ENCODE peak calls at places on chromosomes 2 and 18, in seven cellular contexts. G is upper lobe of left lung, Q is HTR-8/SVneo, F is iris pigment epithelial cell, E is cardiac muscle cell, R is H7, L is immature natural killer cell. H is an unnamed sample.

GRCh38 chr2:241157841-241158545 is 7.7 kb downstream of the PPP1R7 start:
- DNase-seq in E (no peak), F (peak; percentile 64), Q (no peak), L (no peak), G (no peak), R (no peak), H (no peak)

GRCh38 chr2:120867290-120868231 is 131.9 kb downstream of the GLI2 start:
- DNase-seq in L (no peak), R (peak; percentile 87), E (peak; percentile 93), Q (peak; percentile 68), F (peak; percentile 85), G (peak; percentile 90), H (peak; percentile 92)

GRCh38 chr2:239329284-239329971 is 71.4 kb downstream of the HDAC4 start:
- DNase-seq in E (no peak), R (peak; percentile 39), Q (no peak), L (no peak), F (peak; percentile 15), G (no peak), H (no peak)

GRCh38 chr2:85741811-85742507 is 11.8 kb upstream of the ATOH8 start:
- DNase-seq in F (peak; percentile 96), G (peak; percentile 90), E (peak; percentile 92), L (no peak), Q (peak; percentile 53), R (peak; percentile 65), H (peak; percentile 80)

GRCh38 chr2:170255971-170256370 is 78.0 kb downstream of the MYO3B start:
- DNase-seq in Q (no peak), L (no peak), F (peak; percentile 47), E (peak; percentile 50), R (no peak), G (no peak), H (no peak)

GRCh38 chr2:160388464-160389263 is 104.9 kb downstream of the RBMS1 start:
- DNase-seq in F (no peak), E (no peak), L (peak; percentile 44), G (no peak), R (no peak), Q (no peak), H (peak; percentile 72)

GRCh38 chr2:72133721-72134407 is 13.8 kb downstream of the CYP26B1 start:
- DNase-seq in Q (no peak), F (no peak), E (no peak), L (no peak), G (no peak), R (peak; percentile 58), H (no peak)

GRCh38 chr2:53960476-53960875 is 10.3 kb downstream of the PSME4 start:
- DNase-seq in F (no peak), G (no peak), E (no peak), R (no peak), L (no peak), Q (no peak), H (no peak)

GRCh38 chr2:188819011-188819410 is 155.2 kb upstream of the COL3A1 start:
- DNase-seq in R (no peak), E (no peak), F (peak; percentile 22), G (no peak), L (no peak), Q (no peak), H (no peak)

GRCh38 chr2:67476808-67477790 is 80.0 kb downstream of the ETAA1 start:
- DNase-seq in L (no peak), R (peak; percentile 23), F (peak; percentile 63), Q (peak; percentile 21), G (no peak), E (peak; percentile 75), H (peak; percentile 78)

GRCh38 chr2:1569879-1570450 is 156.7 kb downstream of the TPO start:
- DNase-seq in G (no peak), E (no peak), Q (no peak), L (no peak), F (no peak), R (no peak), H (no peak)

GRCh38 chr2:231701456-231702373 is 6.6 kb upstream of the PTMA start:
- DNase-seq in L (no peak), G (no peak), E (peak; percentile 92), Q (peak; percentile 82), F (peak; percentile 71), R (peak; percentile 57), H (peak; percentile 64)

GRCh38 chr2:70651014-70651413 is 97.4 kb upstream of the TGFA start:
- DNase-seq in F (no peak), Q (no peak), L (no peak), E (no peak), R (no peak), G (no peak), H (no peak)

GRCh38 chr18:41486581-41486980 is 468.5 kb upstream of the PIK3C3 start:
- DNase-seq in G (no peak), L (no peak), R (no peak), F (no peak), E (no peak), Q (no peak), H (no peak)

GRCh38 chr2:155250800-155251199 is 552.3 kb downstream of the KCNJ3 start:
- DNase-seq in F (no peak), E (no peak), Q (peak; percentile 8), L (no peak), R (peak; percentile 13), G (no peak), H (no peak)

GRCh38 chr2:137192366-137193315 is 427.3 kb downstream of the THSD7B start:
- DNase-seq in Q (no peak), G (no peak), F (peak; percentile 90), L (no peak), E (peak; percentile 36), R (no peak), H (no peak)

GRCh38 chr2:42827647-42828486 is 35.5 kb upstream of the HAAO start:
- DNase-seq in E (peak; percentile 90), R (peak; percentile 90), G (peak; percentile 93), Q (peak; percentile 88), L (peak; percentile 69), F (peak; percentile 75), H (peak; percentile 93)